ENCODE peak calls at places on chromosome 7, in four cellular contexts. U, Z, X and Q are unnamed samples.

GRCh38 chr7:158248816-158249215 is 338.8 kb downstream of the PTPRN2 start:
- DNase-seq in U (no peak), Z (no peak), X (no peak), Q (no peak)

GRCh38 chr7:47514818-47515217 is 67.1 kb downstream of the TNS3 start:
- DNase-seq in U (no peak), Z (no peak), X (no peak), Q (no peak)

GRCh38 chr7:45421096-45421495 is 153.1 kb upstream of the ADCY1 start:
- DNase-seq in U (no peak), Z (no peak), X (no peak), Q (peak)

GRCh38 chr7:40611472-40611871 is 476.7 kb downstream of the SUGCT start:
- DNase-seq in U (no peak), Z (no peak), X (no peak), Q (no peak)

GRCh38 chr7:17123020-17123419 is 175.4 kb upstream of the AHR start:
- DNase-seq in U (no peak), Z (no peak), X (peak), Q (no peak)

GRCh38 chr7:67022501-67022900 is 25.9 kb downstream of the TYW1 start:
- DNase-seq in U (no peak), Z (no peak), X (no peak), Q (no peak)

GRCh38 chr7:96589038-96589437 is 120.6 kb downstream of the SEM1 start:
- DNase-seq in U (no peak), Z (no peak), X (no peak), Q (no peak)

GRCh38 chr7:80851896-80852476 is 66.9 kb downstream of the SEMA3C start:
- DNase-seq in U (no peak), Z (no peak), X (peak), Q (peak)

GRCh38 chr7:134690016-134690415 is 43.4 kb downstream of the BPGM start:
- DNase-seq in U (no peak), Z (no peak), X (no peak), Q (no peak)

GRCh38 chr7:93016681-93017349 is 101.0 kb downstream of the SAMD9 start:
- DNase-seq in U (no peak), Z (no peak), X (no peak), Q (no peak)

GRCh38 chr7:122674502-122674901 is 24.4 kb downstream of the RNF133 start:
- DNase-seq in U (no peak), Z (no peak), X (no peak), Q (peak)

GRCh38 chr7:27046854-27047549 is 48.8 kb downstream of the HOXA1 start:
- DNase-seq in U (peak), Z (no peak), X (peak), Q (peak)

GRCh38 chr7:90596745-90597526 is 815 bp downstream of the CDK14 start:
- DNase-seq in U (no peak), Z (peak), X (no peak), Q (peak)

GRCh38 chr7:119177863-119178262 is 953.4 kb downstream of the ANKRD7 start:
- DNase-seq in U (no peak), Z (no peak), X (no peak), Q (no peak)

GRCh38 chr7:96088579-96088978 is 233.3 kb downstream of the SLC25A13 start:
- DNase-seq in U (no peak), Z (no peak), X (peak), Q (peak)

GRCh38 chr7:115297651-115298050 is 375.8 kb downstream of the MDFIC start:
- DNase-seq in U (peak), Z (no peak), X (peak), Q (peak)

GRCh38 chr7:5557920-5558401 is 134.3 kb upstream of the TNRC18 start:
- DNase-seq in U (no peak), Z (no peak), X (no peak), Q (peak)

GRCh38 chr7:152130658-152131590 is 105.5 kb downstream of the GALNT11 start:
- DNase-seq in U (no peak), Z (no peak), X (no peak), Q (no peak)

GRCh38 chr7:117119192-117119924 is 166.1 kb downstream of the ST7 start:
- DNase-seq in U (peak), Z (peak), X (no peak), Q (peak)

GRCh38 chr7:112021348-112022044 is 184.7 kb downstream of the DOCK4 start:
- DNase-seq in U (no peak), Z (no peak), X (no peak), Q (no peak)

GRCh38 chr7:94838717-94839116 is 68.7 kb upstream of the PPP1R9A start:
- DNase-seq in U (no peak), Z (no peak), X (no peak), Q (no peak)

GRCh38 chr7:74343281-74344127 is 54.3 kb downstream of the CLIP2 start:
- DNase-seq in U (peak), Z (no peak), X (peak), Q (peak)

GRCh38 chr7:41130596-41131236 is 572.2 kb downstream of the INHBA start:
- DNase-seq in U (no peak), Z (no peak), X (no peak), Q (no peak)

GRCh38 chr7:15675379-15675778 is 11.1 kb downstream of the MEOX2 start:
- DNase-seq in U (no peak), Z (no peak), X (no peak), Q (no peak)

GRCh38 chr7:30352169-30352568 is 67.8 kb downstream of the ZNRF2 start:
- DNase-seq in U (no peak), Z (no peak), X (no peak), Q (no peak)

GRCh38 chr7:73611017-73611555 is 13.2 kb downstream of the MLXIPL start:
- DNase-seq in U (no peak), Z (peak), X (no peak), Q (no peak)

GRCh38 chr7:137909042-137909441 is 62.3 kb upstream of the DGKI start:
- DNase-seq in U (no peak), Z (no peak), X (no peak), Q (no peak)

GRCh38 chr7:47763063-47763974 is 181.4 kb upstream of the TNS3 start:
- DNase-seq in U (no peak), Z (no peak), X (peak), Q (peak)

GRCh38 chr7:128872394-128872824 is 9.8 kb downstream of the ATP6V1F start:
- DNase-seq in U (no peak), Z (peak), X (peak), Q (no peak)
- TF ChIP-seq CTCF in U (peak), Z (peak), X (peak), Q (no peak)

GRCh38 chr7:1232623-1233327 is at the start of gene UNCX:
- DNase-seq in U (no peak), Z (peak), X (no peak), Q (no peak)
- TF ChIP-seq EZH2 in U (no peak), Z (no peak), X (no peak), Q (peak)

GRCh38 chr7:39453743-39454355 is 112.4 kb upstream of the YAE1 start:
- DNase-seq in U (peak), Z (peak), X (no peak), Q (peak)
- TF ChIP-seq CTCF in U (peak), Z (peak), X (peak), Q (peak)

DNA sequence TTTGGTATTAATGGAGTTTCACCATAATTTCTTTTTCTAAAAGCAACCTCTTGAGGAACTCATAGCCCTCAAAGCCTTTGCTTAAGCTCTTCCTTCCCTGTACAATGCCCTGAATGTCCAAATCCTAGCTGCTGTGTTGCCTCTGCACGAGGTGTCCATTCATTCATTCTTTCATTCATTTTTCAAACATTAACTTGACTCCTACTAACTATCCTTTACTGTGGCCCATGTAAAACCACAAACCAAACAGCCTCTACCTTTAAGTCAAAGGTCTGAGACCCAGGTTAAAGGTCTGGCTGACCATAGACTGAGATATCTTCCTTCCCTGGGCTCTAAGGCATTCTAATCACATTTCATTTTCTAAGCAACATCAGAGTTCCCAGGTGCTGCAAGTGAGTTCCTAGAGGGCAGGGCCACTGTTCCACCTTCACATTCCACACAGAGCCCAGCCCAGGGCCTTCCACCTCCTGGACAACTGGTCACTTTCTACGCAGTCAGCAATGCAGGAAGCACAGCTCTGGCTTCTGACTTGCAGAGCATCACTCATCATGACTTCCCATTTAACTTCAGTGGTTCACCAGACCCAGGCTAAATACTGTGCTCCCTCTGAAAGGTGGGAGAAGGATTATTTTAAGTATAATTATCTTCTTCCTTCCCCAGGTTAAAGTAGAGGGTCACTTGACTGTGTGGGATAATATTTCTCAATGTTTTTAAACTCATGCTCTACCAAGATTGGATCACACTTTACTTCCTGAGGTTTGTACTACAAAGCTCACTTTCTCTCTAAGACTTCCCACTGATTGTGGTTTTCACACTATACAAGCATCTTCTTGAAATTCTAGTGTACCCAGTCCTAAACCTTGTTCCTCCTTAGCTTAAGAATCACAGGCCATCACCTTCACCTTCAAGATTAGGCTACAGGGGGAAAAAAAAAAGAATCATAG is 19.1 kb downstream of the ATXN7L1 start:
- DNase-seq in U (no peak), Z (no peak), X (no peak), Q (no peak)
- TF ChIP-seq EZH2 in U (no peak), Z (no peak), X (no peak), Q (no peak)

GRCh38 chr7:28163955-28164354 is 16.6 kb downstream of the JAZF1 start:
- DNase-seq in U (no peak), Z (no peak), X (no peak), Q (no peak)
- TF ChIP-seq CTCF in U (no peak), Z (no peak), X (no peak), Q (no peak)

DNA sequence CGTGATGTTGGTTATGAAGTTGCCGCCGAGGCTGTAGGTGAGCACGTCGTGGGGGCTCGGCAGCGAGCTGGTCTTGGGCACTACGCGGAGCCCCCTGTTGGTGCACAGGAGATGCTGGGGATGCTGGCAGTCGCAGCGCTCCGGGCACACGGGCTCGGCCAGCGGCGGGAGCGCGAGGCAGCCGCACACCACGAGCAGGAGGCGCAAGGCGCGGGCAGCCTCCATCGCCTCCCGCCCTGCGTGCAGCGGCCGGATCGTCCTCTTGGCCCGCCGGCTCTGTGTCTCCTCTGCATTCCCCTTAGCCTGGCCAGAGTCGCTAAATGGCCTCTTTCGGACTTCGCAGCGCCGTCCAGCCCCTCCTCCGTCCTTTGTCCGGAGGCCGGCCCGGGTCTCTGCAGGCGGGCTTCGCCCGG is 302 bp downstream of the TRIL start:
- DNase-seq in U (no peak), Z (peak), X (no peak), Q (no peak)
- TF ChIP-seq EZH2 in U (no peak), Z (peak), X (no peak), Q (peak)

GRCh38 chr7:7968544-7969305 is at the start of gene GLCCI1:
- DNase-seq in U (peak), Z (peak), X (peak), Q (peak)

GRCh38 chr7:7970620-7971307 is 2.2 kb downstream of the GLCCI1 start:
- DNase-seq in U (no peak), Z (no peak), X (no peak), Q (peak)

GRCh38 chr7:7967909-7968543 is 570 bp upstream of the GLCCI1 start:
- DNase-seq in U (no peak), Z (peak), X (no peak), Q (no peak)

GRCh38 chr7:7970113-7970619 is 1.6 kb downstream of the GLCCI1 start:
- DNase-seq in U (no peak), Z (peak), X (no peak), Q (no peak)

DNA sequence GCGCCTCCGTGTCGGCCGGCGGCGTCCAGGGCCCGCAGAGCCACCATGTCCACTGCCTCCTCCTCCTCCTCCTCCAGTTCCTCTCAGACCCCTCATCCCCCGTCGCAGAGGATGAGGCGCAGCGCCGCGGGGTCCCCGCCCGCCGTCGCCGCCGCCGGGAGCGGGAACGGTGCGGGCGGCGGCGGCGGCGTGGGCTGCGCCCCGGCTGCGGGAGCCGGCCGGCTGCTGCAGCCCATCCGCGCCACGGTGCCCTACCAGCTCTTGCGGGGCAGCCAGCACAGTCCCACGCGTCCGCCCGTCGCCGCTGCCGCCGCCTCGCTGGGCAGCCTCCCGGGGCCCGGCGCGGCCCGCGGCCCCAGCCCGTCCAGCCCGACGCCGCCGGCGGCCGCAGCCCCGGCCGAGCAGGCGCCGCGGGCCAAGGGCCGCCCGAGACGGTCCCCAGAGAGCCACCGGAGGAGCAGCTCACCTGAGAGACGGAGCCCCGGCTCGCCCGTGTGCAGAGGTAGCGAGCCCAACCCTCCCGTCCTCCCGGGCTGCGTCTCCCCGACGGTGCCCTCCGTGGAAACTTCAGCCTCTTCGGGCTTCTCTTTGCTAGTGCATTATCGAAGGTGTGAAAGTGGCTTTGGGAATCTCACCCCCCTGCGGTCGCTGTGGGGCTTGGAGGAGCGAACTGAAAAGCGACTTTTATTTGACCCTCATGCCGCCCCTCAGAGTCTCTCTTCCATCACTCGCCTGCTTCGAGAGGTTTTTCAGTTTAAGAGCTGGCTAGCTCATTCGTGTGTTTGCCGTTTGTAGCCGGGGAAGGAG is 913 bp downstream of the GLCCI1 start:
- DNase-seq in U (no peak), Z (peak), X (peak), Q (peak)
- TF ChIP-seq CTCF in U (no peak), Z (no peak), X (no peak), Q (peak)